ENCODE peak calls at places on chromosomes 1 and 21, in five cellular contexts. One of them, this sample, is unnamed.

GRCh38 chr1:201405484-201405831 is 6.3 kb upstream of the LAD1 start:
- DNase-seq in foreskin fibroblast: no peak
- DNase-seq in stimulated activated naive B cell treated with anti-CD40 and anti-IgM and Interleukin-4, amounts not matched to agents 10 μg/mL and 1 μg/mL and 100 μg/mL, for 72 hours: no peak
- DNase-seq in adipocyte: no peak
- DNase-seq in occipital lobe: no peak
- DNase-seq in this sample: no peak

GRCh38 chr1:92956254-92956653 is 5.0 kb downstream of the DIPK1A start:
- DNase-seq in foreskin fibroblast: no peak
- DNase-seq in stimulated activated naive B cell treated with anti-CD40 and anti-IgM and Interleukin-4, amounts not matched to agents 10 μg/mL and 1 μg/mL and 100 μg/mL, for 72 hours: no peak
- DNase-seq in adipocyte: no peak
- DNase-seq in occipital lobe: no peak
- DNase-seq in this sample: no peak

GRCh38 chr21:37463083-37463780 is 96.7 kb downstream of the DYRK1A start:
- DNase-seq in foreskin fibroblast: peak; percentile 23
- DNase-seq in stimulated activated naive B cell treated with anti-CD40 and anti-IgM and Interleukin-4, amounts not matched to agents 10 μg/mL and 1 μg/mL and 100 μg/mL, for 72 hours: no peak
- DNase-seq in adipocyte: peak; percentile 56
- DNase-seq in occipital lobe: no peak
- DNase-seq in this sample: peak; percentile 41

GRCh38 chr1:181587870-181588438 is 104.6 kb downstream of the CACNA1E start:
- DNase-seq in foreskin fibroblast: no peak
- DNase-seq in stimulated activated naive B cell treated with anti-CD40 and anti-IgM and Interleukin-4, amounts not matched to agents 10 μg/mL and 1 μg/mL and 100 μg/mL, for 72 hours: no peak
- DNase-seq in adipocyte: no peak
- DNase-seq in occipital lobe: no peak
- DNase-seq in this sample: no peak

GRCh38 chr21:38929652-38930051 is 123.9 kb downstream of the ETS2 start:
- DNase-seq in foreskin fibroblast: no peak
- DNase-seq in stimulated activated naive B cell treated with anti-CD40 and anti-IgM and Interleukin-4, amounts not matched to agents 10 μg/mL and 1 μg/mL and 100 μg/mL, for 72 hours: no peak
- DNase-seq in adipocyte: no peak
- DNase-seq in occipital lobe: no peak
- DNase-seq in this sample: no peak

GRCh38 chr1:109609881-109610280 is 9.5 kb downstream of the GNAT2 start:
- DNase-seq in foreskin fibroblast: no peak
- DNase-seq in stimulated activated naive B cell treated with anti-CD40 and anti-IgM and Interleukin-4, amounts not matched to agents 10 μg/mL and 1 μg/mL and 100 μg/mL, for 72 hours: no peak
- DNase-seq in adipocyte: no peak
- DNase-seq in occipital lobe: no peak
- DNase-seq in this sample: no peak

GRCh38 chr1:115222616-115223402 is 115.2 kb downstream of the NGF start:
- DNase-seq in foreskin fibroblast: no peak
- DNase-seq in stimulated activated naive B cell treated with anti-CD40 and anti-IgM and Interleukin-4, amounts not matched to agents 10 μg/mL and 1 μg/mL and 100 μg/mL, for 72 hours: no peak
- DNase-seq in adipocyte: no peak
- DNase-seq in occipital lobe: no peak
- DNase-seq in this sample: peak; percentile 98

GRCh38 chr1:21437341-21437640 is 2.6 kb upstream of the NBPF3 start:
- DNase-seq in foreskin fibroblast: no peak
- DNase-seq in stimulated activated naive B cell treated with anti-CD40 and anti-IgM and Interleukin-4, amounts not matched to agents 10 μg/mL and 1 μg/mL and 100 μg/mL, for 72 hours: no peak
- DNase-seq in adipocyte: no peak
- DNase-seq in occipital lobe: no peak
- DNase-seq in this sample: no peak

GRCh38 chr1:31924839-31925238 is 13.3 kb downstream of the PTP4A2 start:
- DNase-seq in foreskin fibroblast: no peak
- DNase-seq in stimulated activated naive B cell treated with anti-CD40 and anti-IgM and Interleukin-4, amounts not matched to agents 10 μg/mL and 1 μg/mL and 100 μg/mL, for 72 hours: no peak
- DNase-seq in adipocyte: no peak
- DNase-seq in occipital lobe: no peak
- DNase-seq in this sample: no peak

GRCh38 chr1:226542623-226543103 is 5.9 kb upstream of the STUM start:
- DNase-seq in foreskin fibroblast: no peak
- DNase-seq in stimulated activated naive B cell treated with anti-CD40 and anti-IgM and Interleukin-4, amounts not matched to agents 10 μg/mL and 1 μg/mL and 100 μg/mL, for 72 hours: no peak
- DNase-seq in adipocyte: no peak
- DNase-seq in occipital lobe: no peak
- DNase-seq in this sample: no peak

GRCh38 chr1:29593601-29594382 is 357.5 kb downstream of the PTPRU start:
- DNase-seq in foreskin fibroblast: no peak
- DNase-seq in stimulated activated naive B cell treated with anti-CD40 and anti-IgM and Interleukin-4, amounts not matched to agents 10 μg/mL and 1 μg/mL and 100 μg/mL, for 72 hours: no peak
- DNase-seq in adipocyte: no peak
- DNase-seq in occipital lobe: no peak
- DNase-seq in this sample: no peak

GRCh38 chr1:151156515-151156819 is at the start of gene TNFAIP8L2:
- DNase-seq in foreskin fibroblast: no peak
- DNase-seq in stimulated activated naive B cell treated with anti-CD40 and anti-IgM and Interleukin-4, amounts not matched to agents 10 μg/mL and 1 μg/mL and 100 μg/mL, for 72 hours: peak; percentile 57
- DNase-seq in adipocyte: no peak
- DNase-seq in occipital lobe: no peak
- DNase-seq in this sample: no peak

GRCh38 chr1:215824245-215824644 is 257.1 kb downstream of the KCTD3 start:
- DNase-seq in foreskin fibroblast: no peak
- DNase-seq in stimulated activated naive B cell treated with anti-CD40 and anti-IgM and Interleukin-4, amounts not matched to agents 10 μg/mL and 1 μg/mL and 100 μg/mL, for 72 hours: no peak
- DNase-seq in adipocyte: peak; percentile 50
- DNase-seq in occipital lobe: no peak
- DNase-seq in this sample: no peak

GRCh38 chr1:13956386-13956785 is 256.4 kb downstream of the PRDM2 start:
- DNase-seq in foreskin fibroblast: peak; percentile 24
- DNase-seq in stimulated activated naive B cell treated with anti-CD40 and anti-IgM and Interleukin-4, amounts not matched to agents 10 μg/mL and 1 μg/mL and 100 μg/mL, for 72 hours: no peak
- DNase-seq in adipocyte: no peak
- DNase-seq in occipital lobe: no peak
- DNase-seq in this sample: no peak

GRCh38 chr1:9455487-9456237 is 83.6 kb upstream of the SLC25A33 start:
- DNase-seq in foreskin fibroblast: peak; percentile 26
- DNase-seq in stimulated activated naive B cell treated with anti-CD40 and anti-IgM and Interleukin-4, amounts not matched to agents 10 μg/mL and 1 μg/mL and 100 μg/mL, for 72 hours: peak; percentile 18
- DNase-seq in adipocyte: peak; percentile 84
- DNase-seq in occipital lobe: no peak
- DNase-seq in this sample: no peak

GRCh38 chr1:116817582-116818064 is 63.4 kb downstream of the CD2 start:
- DNase-seq in foreskin fibroblast: peak; percentile 10
- DNase-seq in stimulated activated naive B cell treated with anti-CD40 and anti-IgM and Interleukin-4, amounts not matched to agents 10 μg/mL and 1 μg/mL and 100 μg/mL, for 72 hours: peak; percentile 36
- DNase-seq in adipocyte: peak; percentile 45
- DNase-seq in occipital lobe: no peak
- DNase-seq in this sample: peak; percentile 52

GRCh38 chr1:20323613-20323920 is 32.9 kb downstream of the VWA5B1 start:
- DNase-seq in foreskin fibroblast: no peak
- DNase-seq in stimulated activated naive B cell treated with anti-CD40 and anti-IgM and Interleukin-4, amounts not matched to agents 10 μg/mL and 1 μg/mL and 100 μg/mL, for 72 hours: no peak
- DNase-seq in adipocyte: no peak
- DNase-seq in occipital lobe: no peak
- DNase-seq in this sample: no peak

GRCh38 chr1:35924838-35925237 is 6.1 kb upstream of the AGO3 start:
- DNase-seq in foreskin fibroblast: no peak
- DNase-seq in stimulated activated naive B cell treated with anti-CD40 and anti-IgM and Interleukin-4, amounts not matched to agents 10 μg/mL and 1 μg/mL and 100 μg/mL, for 72 hours: no peak
- DNase-seq in adipocyte: no peak
- DNase-seq in occipital lobe: no peak
- DNase-seq in this sample: no peak

GRCh38 chr1:152566681-152567080 is at the start of gene LCE3E:
- DNase-seq in foreskin fibroblast: no peak
- DNase-seq in stimulated activated naive B cell treated with anti-CD40 and anti-IgM and Interleukin-4, amounts not matched to agents 10 μg/mL and 1 μg/mL and 100 μg/mL, for 72 hours: no peak
- DNase-seq in adipocyte: no peak
- DNase-seq in occipital lobe: no peak
- DNase-seq in this sample: no peak

GRCh38 chr1:25836695-25837094 is 16.9 kb downstream of the MTFR1L start:
- DNase-seq in foreskin fibroblast: no peak
- DNase-seq in stimulated activated naive B cell treated with anti-CD40 and anti-IgM and Interleukin-4, amounts not matched to agents 10 μg/mL and 1 μg/mL and 100 μg/mL, for 72 hours: no peak
- DNase-seq in adipocyte: no peak
- DNase-seq in occipital lobe: no peak
- DNase-seq in this sample: no peak

GRCh38 chr1:172089768-172090510 is 248.6 kb downstream of the DNM3 start:
- DNase-seq in foreskin fibroblast: peak; percentile 45
- DNase-seq in stimulated activated naive B cell treated with anti-CD40 and anti-IgM and Interleukin-4, amounts not matched to agents 10 μg/mL and 1 μg/mL and 100 μg/mL, for 72 hours: peak; percentile 18
- DNase-seq in adipocyte: no peak
- DNase-seq in occipital lobe: no peak
- DNase-seq in this sample: peak; percentile 3

GRCh38 chr1:163826500-163826899 is 504.7 kb downstream of the NUF2 start:
- DNase-seq in foreskin fibroblast: no peak
- DNase-seq in stimulated activated naive B cell treated with anti-CD40 and anti-IgM and Interleukin-4, amounts not matched to agents 10 μg/mL and 1 μg/mL and 100 μg/mL, for 72 hours: no peak
- DNase-seq in adipocyte: no peak
- DNase-seq in occipital lobe: no peak
- DNase-seq in this sample: no peak

This sample was measured in PC-9.